ENCODE peak calls at places on chromosomes 5 and 9, in ten cellular contexts. R, J, M, D, C, G, P, W, I and E are unnamed samples.

GRCh38 chr5:147332643-147333042 is 97.8 kb downstream of the STK32A start:
- DNase-seq in R (no peak), J (no peak), M (no peak), D (no peak), C (no peak), G (no peak), P (no peak), W (peak; percentile 32), I (no peak), E (no peak)

GRCh38 chr5:140391732-140392131 is 9.9 kb upstream of the ANKHD1 start:
- DNase-seq in R (no peak), J (no peak), M (no peak), D (peak; percentile 61), C (no peak), G (no peak), P (no peak), W (no peak), I (no peak), E (no peak)

GRCh38 chr9:125649315-125649714 is 57.7 kb downstream of the MAPKAP1 start:
- DNase-seq in R (peak; percentile 51), J (no peak), M (no peak), D (peak; percentile 55), C (no peak), G (no peak), P (no peak), W (no peak), I (no peak), E (no peak)

GRCh38 chr9:16501098-16501663 is 369.3 kb downstream of the BNC2 start:
- DNase-seq in R (no peak), J (no peak), M (no peak), D (no peak), C (no peak), G (no peak), P (no peak), W (no peak), I (no peak), E (no peak)

GRCh38 chr9:132901859-132902831 is 23.4 kb downstream of the SPACA9 start:
- DNase-seq in R (peak; percentile 94), J (peak; percentile 78), M (peak; percentile 67), D (peak; percentile 59), C (peak; percentile 70), G (peak; percentile 84), P (peak; percentile 52), W (peak; percentile 43), I (peak; percentile 89), E (no peak)

GRCh38 chr5:3269400-3270169 is 326.0 kb upstream of the IRX1 start:
- DNase-seq in R (no peak), J (no peak), M (no peak), D (no peak), C (no peak), G (no peak), P (no peak), W (no peak), I (no peak), E (peak; percentile 83)

GRCh38 chr9:38309324-38310195 is 82.9 kb upstream of the ALDH1B1 start:
- DNase-seq in R (no peak), J (no peak), M (no peak), D (no peak), C (no peak), G (peak; percentile 67), P (no peak), W (no peak), I (peak; percentile 26), E (no peak)

GRCh38 chr9:22446589-22446949 is at the start of gene DMRTA1:
- DNase-seq in R (peak; percentile 80), J (peak; percentile 58), M (peak; percentile 72), D (peak; percentile 87), C (peak; percentile 87), G (peak; percentile 42), P (peak; percentile 40), W (no peak), I (no peak), E (peak; percentile 94)

GRCh38 chr9:107106416-107106815 is 176.7 kb upstream of the RAD23B start:
- DNase-seq in R (no peak), J (no peak), M (no peak), D (no peak), C (no peak), G (no peak), P (no peak), W (no peak), I (no peak), E (peak; percentile 42)

GRCh38 chr5:138504799-138505198 is 38.2 kb downstream of the ETF1 start:
- DNase-seq in R (no peak), J (no peak), M (no peak), D (no peak), C (peak; percentile 47), G (no peak), P (no peak), W (no peak), I (no peak), E (no peak)

GRCh38 chr5:147410496-147411395 is 99.1 kb downstream of the DPYSL3 start:
- DNase-seq in R (no peak), J (no peak), M (no peak), D (no peak), C (no peak), G (peak; percentile 40), P (no peak), W (no peak), I (no peak), E (no peak)

GRCh38 chr9:83622433-83622813 is 520 bp upstream of the IDNK start:
- DNase-seq in R (no peak), J (no peak), M (no peak), D (no peak), C (no peak), G (peak; percentile 21), P (no peak), W (no peak), I (no peak), E (no peak)

GRCh38 chr5:66246621-66247020 is 102.5 kb downstream of the SREK1 start:
- DNase-seq in R (no peak), J (no peak), M (no peak), D (no peak), C (no peak), G (no peak), P (no peak), W (no peak), I (no peak), E (peak; percentile 21)

GRCh38 chr5:128498844-128499455 is 39.1 kb downstream of the FBN2 start:
- DNase-seq in R (peak; percentile 11), J (no peak), M (no peak), D (no peak), C (no peak), G (peak; percentile 7), P (no peak), W (no peak), I (no peak), E (no peak)

GRCh38 chr5:112918679-112919078 is 3.3 kb downstream of the REEP5 start:
- DNase-seq in R (no peak), J (no peak), M (no peak), D (no peak), C (no peak), G (no peak), P (no peak), W (no peak), I (no peak), E (no peak)
- H3K27ac ChIP-seq in R (no peak overlapping the region), J (no peak overlapping the region), M (no peak overlapping the region), D (no peak overlapping the region), C (no peak overlapping the region), G (no peak overlapping the region), P (no peak overlapping the region), W (no peak overlapping the region), I (no peak overlapping the region), E (no peak overlapping the region)

GRCh38 chr5:159208508-159209437 is 580 bp downstream of the RNF145 start:
- DNase-seq in R (no peak), J (peak; percentile 49), M (peak; percentile 47), D (peak; percentile 29), C (peak; percentile 27), G (peak; percentile 73), P (no peak), W (no peak), I (peak; percentile 64), E (no peak)
- TF ChIP-seq EP300 in R (no peak), J (no peak), M (no peak), D (no peak), C (no peak), G (no peak), P (no peak), W (no peak), I (no peak), E (no peak)

GRCh38 chr9:2838356-2838983 is 5.4 kb downstream of the PUM3 start:
- DNase-seq in R (no peak), J (no peak), M (no peak), D (no peak), C (no peak), G (no peak), P (no peak), W (no peak), I (no peak), E (no peak)

GRCh38 chr9:2833096-2833495 is 10.8 kb downstream of the PUM3 start:
- DNase-seq in R (no peak), J (no peak), M (no peak), D (no peak), C (no peak), G (no peak), P (no peak), W (no peak), I (no peak), E (no peak)

GRCh38 chr9:2838984-2839367 is 4.9 kb downstream of the PUM3 start:
- DNase-seq in R (no peak), J (no peak), M (no peak), D (no peak), C (no peak), G (no peak), P (no peak), W (no peak), I (no peak), E (no peak)

DNA sequence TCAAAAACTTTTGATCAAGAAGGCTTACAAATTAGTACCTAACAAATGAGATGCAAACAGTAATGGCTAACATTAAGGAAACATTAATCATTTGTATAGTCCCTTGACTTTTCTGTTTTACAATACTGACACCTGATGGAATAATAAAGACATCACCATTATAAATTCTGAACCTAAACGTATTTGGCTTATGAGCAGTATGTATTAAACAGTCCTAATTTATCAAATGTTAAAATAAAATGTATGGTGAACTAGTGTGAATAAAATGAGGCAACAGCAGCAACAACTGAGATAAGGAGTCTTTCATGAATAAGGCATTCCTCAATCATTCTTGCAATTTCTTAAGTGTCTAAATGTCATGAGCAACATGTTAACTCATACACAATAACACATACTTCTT is 6.0 kb downstream of the PUM3 start:
- DNase-seq in R (peak; percentile 25), J (no peak), M (no peak), D (no peak), C (no peak), G (peak; percentile 12), P (no peak), W (no peak), I (no peak), E (no peak)
- TF ChIP-seq CTCF in R (peak; percentile 52), J (peak; percentile 55), M (peak; percentile 7), D (no peak), C (peak; percentile 14), G (peak; percentile 58), P (peak; percentile 16), W (no peak), I (no peak), E (peak; percentile 50)

DNA sequence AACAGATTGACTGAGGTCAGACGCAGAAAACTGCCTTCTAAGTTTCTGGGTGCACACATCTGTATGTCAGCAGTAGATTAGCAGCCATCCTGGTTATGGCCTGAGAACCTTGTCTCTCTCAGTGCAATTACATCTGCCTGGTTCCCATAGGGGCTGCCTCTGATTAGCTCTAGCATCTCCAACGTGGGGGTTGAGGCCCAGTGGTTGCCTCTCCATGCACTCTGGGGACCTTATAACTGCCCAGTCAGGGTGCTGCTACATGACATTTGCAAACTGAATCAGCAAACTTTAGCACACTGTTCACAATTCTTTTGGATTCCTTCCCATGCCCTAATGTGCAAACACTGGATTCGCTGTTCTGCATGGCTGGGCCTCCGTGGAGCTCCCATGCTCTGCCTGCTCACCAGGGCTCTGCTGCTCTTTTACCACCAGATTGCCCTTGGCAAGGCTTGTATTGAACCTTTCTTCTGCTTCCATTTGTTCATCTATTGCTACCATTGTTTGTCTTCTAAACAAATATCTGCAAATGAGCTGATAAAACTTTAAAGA is 36.2 kb downstream of the SNX18 start:
- DNase-seq in R (no peak), J (no peak), M (no peak), D (no peak), C (no peak), G (no peak), P (no peak), W (no peak), I (no peak), E (peak; percentile 72)
- H3K27ac ChIP-seq in R (no peak overlapping the region), J (no peak overlapping the region), M (no peak overlapping the region), D (no peak overlapping the region), C (no peak overlapping the region), G (no peak overlapping the region), P (peak overlapping the region; percentile 79), W (no peak overlapping the region), I (no peak overlapping the region), E (no peak overlapping the region)